ENCODE peak calls at places on chromosomes 7 and 10, in six cellular contexts. H is K562, A is right cardiac atrium, T is iris pigment epithelial cell, Q is upper lobe of right lung, B is NCI-H2171 treated with DMSO at 0.1 percent for 48 hours. C is an unnamed sample.

GRCh38 chr10:932589-932988 is 1.1 kb upstream of the LARP4B start:
- DNase-seq in A (peak), T (no peak), B (no peak), Q (no peak), H (no peak), C (no peak)

GRCh38 chr7:489876-490275 is 29.8 kb downstream of the PDGFA start:
- DNase-seq in T (no peak), Q (peak), B (no peak), H (no peak), A (no peak), C (no peak)

GRCh38 chr7:157907091-157907490 is 570.3 kb downstream of the DNAJB6 start:
- DNase-seq in B (no peak), T (no peak), Q (no peak), A (no peak), H (no peak), C (no peak)

GRCh38 chr10:15605740-15606369 is 113.9 kb downstream of the ITGA8 start:
- DNase-seq in H (no peak), B (no peak), T (no peak), Q (no peak), A (no peak), C (no peak)

GRCh38 chr7:37510043-37510634 is 61.5 kb upstream of the ELMO1 start:
- DNase-seq in T (no peak), Q (no peak), A (no peak), H (peak), B (no peak), C (no peak)

GRCh38 chr7:39845011-39845410 is 105.0 kb upstream of the CDK13 start:
- DNase-seq in H (no peak), T (no peak), Q (no peak), B (no peak), A (no peak), C (no peak)

GRCh38 chr10:9081988-9082387 is 1027.5 kb downstream of the GATA3 start:
- DNase-seq in H (no peak), A (no peak), T (no peak), B (no peak), Q (no peak), C (no peak)

GRCh38 chr10:119198438-119198837 is 8.9 kb upstream of the GRK5 start:
- DNase-seq in A (peak), Q (no peak), H (peak), T (no peak), B (no peak), C (no peak)

GRCh38 chr10:12960431-12960898 is 41.0 kb downstream of the CCDC3 start:
- DNase-seq in Q (no peak), H (no peak), T (no peak), B (no peak), A (peak), C (no peak)

GRCh38 chr7:138257459-138258193 is 181.4 kb downstream of the AKR1D1 start:
- DNase-seq in A (no peak), B (no peak), H (peak), Q (no peak), T (peak), C (no peak)

GRCh38 chr10:9957352-9957751 is 1060.3 kb upstream of the CELF2 start:
- DNase-seq in B (no peak), T (peak), H (no peak), Q (no peak), A (no peak), C (peak)

GRCh38 chr7:3922175-3922635 is 621.2 kb downstream of the SDK1 start:
- DNase-seq in T (peak), Q (no peak), A (no peak), B (no peak), H (peak), C (peak)

GRCh38 chr10:106772957-106773356 is 391.5 kb downstream of the SORCS1 start:
- DNase-seq in Q (no peak), H (no peak), A (no peak), B (no peak), T (no peak), C (no peak)

GRCh38 chr10:80535671-80536360 is 1.9 kb upstream of the SH2D4B start:
- DNase-seq in B (no peak), A (peak), H (peak), T (no peak), Q (peak), C (no peak)

GRCh38 chr7:86598311-86598710 is 45.4 kb upstream of the GRM3 start:
- DNase-seq in T (no peak), B (peak), Q (peak), H (peak), A (peak), C (no peak)

GRCh38 chr10:70404906-70405824 is 1.2 kb downstream of the EIF4EBP2 start:
- DNase-seq in H (peak), T (peak), B (no peak), A (peak), Q (peak), C (peak)

GRCh38 chr7:14322724-14323123 is 333.3 kb upstream of the ETV1 start:
- DNase-seq in A (no peak), B (no peak), T (no peak), H (no peak), Q (no peak), C (no peak)

GRCh38 chr10:44390585-44391072 is 5.7 kb upstream of the CXCL12 start:
- DNase-seq in T (no peak), A (no peak), Q (peak), B (no peak), H (no peak), C (no peak)

C was measured in T1000.